ENCODE peak calls at places on chromosomes 12 and 14, in five cellular contexts. K is HepG2, L is choroid plexus epithelial cell, N is SHP77, I is LoVo. O is an unnamed sample.

GRCh38 chr14:76720382-76720813 is 40.9 kb upstream of the VASH1 start:
- DNase-seq in L (peak; percentile 70), K (peak; percentile 36), N (peak; percentile 71), I (no peak), O (peak; percentile 59)

GRCh38 chr14:101122114-101122854 is 218.8 kb upstream of the RTL1 start:
- DNase-seq in N (no peak), K (no peak), L (no peak), I (no peak), O (no peak)

GRCh38 chr14:90596733-90597132 is 199.9 kb downstream of the CALM1 start:
- DNase-seq in I (no peak), L (no peak), N (no peak), K (no peak), O (no peak)

GRCh38 chr14:54981698-54982097 is 45.2 kb downstream of the WDHD1 start:
- DNase-seq in I (no peak), N (no peak), K (no peak), L (peak; percentile 48), O (no peak)

GRCh38 chr12:31868980-31869379 is 90.2 kb upstream of the RESF1 start:
- DNase-seq in I (peak; percentile 35), K (no peak), N (peak; percentile 69), L (peak; percentile 69), O (peak; percentile 10)

GRCh38 chr14:78164226-78164853 is 5.8 kb upstream of the NRXN3 start:
- DNase-seq in N (peak; percentile 12), K (peak; percentile 15), I (no peak), L (peak; percentile 8), O (peak; percentile 13)

GRCh38 chr12:124588689-124589318 is 21.4 kb upstream of the NCOR2 start:
- DNase-seq in I (no peak), L (peak; percentile 73), K (no peak), N (no peak), O (no peak)

GRCh38 chr12:84079621-84080020 is 833.0 kb downstream of the SLC6A15 start:
- DNase-seq in L (peak; percentile 51), K (no peak), N (no peak), I (no peak), O (no peak)

GRCh38 chr12:86256169-86256568 is at the start of gene MGAT4C:
- DNase-seq in N (peak; percentile 95), L (no peak), K (no peak), I (no peak), O (no peak)

GRCh38 chr12:88325828-88326214 is 183.7 kb downstream of the TMTC3 start:
- DNase-seq in I (no peak), K (no peak), L (peak; percentile 63), N (no peak), O (no peak)

GRCh38 chr12:25996677-25997076 is 38.2 kb downstream of the RASSF8 start:
- DNase-seq in I (no peak), L (no peak), N (no peak), K (no peak), O (no peak)

GRCh38 chr12:49109631-49110172 is 945 bp downstream of the LMBR1L start:
- DNase-seq in L (no peak), I (no peak), K (no peak), N (no peak), O (no peak)

GRCh38 chr14:67285876-67286452 is 44.7 kb downstream of the PALS1 start:
- DNase-seq in I (peak; percentile 38), N (peak; percentile 38), L (peak; percentile 75), K (peak; percentile 25), O (peak; percentile 41)

GRCh38 chr14:89792489-89793366 is 161.8 kb downstream of the EFCAB11 start:
- DNase-seq in N (no peak), K (no peak), I (no peak), L (no peak), O (no peak)

GRCh38 chr12:42129595-42130204 is 15.0 kb downstream of the GXYLT1 start:
- DNase-seq in I (peak; percentile 57), L (peak; percentile 89), K (peak; percentile 63), N (peak; percentile 3), O (peak; percentile 24)

GRCh38 chr12:132163911-132164288 is 19.6 kb downstream of the NOC4L start:
- DNase-seq in I (no peak), L (no peak), N (no peak), K (no peak), O (no peak)

GRCh38 chr14:69039287-69039628 is 60.2 kb upstream of the ACTN1 start:
- DNase-seq in K (peak; percentile 71), N (no peak), I (peak; percentile 25), L (peak; percentile 64), O (no peak)

GRCh38 chr12:6722863-6723262 is 983 bp upstream of the COPS7A start:
- DNase-seq in N (no peak), L (no peak), I (no peak), K (no peak), O (no peak)

GRCh38 chr12:42484996-42485395 is 104.5 kb downstream of the PRICKLE1 start:
- DNase-seq in I (no peak), N (no peak), K (no peak), L (no peak), O (no peak)

GRCh38 chr14:105853089-105853906 is 326.9 kb downstream of the TMEM121 start:
- DNase-seq in I (no peak), K (no peak), N (no peak), L (no peak), O (peak; percentile 81)

GRCh38 chr14:68314642-68315041 is 478.2 kb downstream of the ZFP36L1 start:
- DNase-seq in L (no peak), N (no peak), I (no peak), K (no peak), O (no peak)

GRCh38 chr12:89756638-89757321 is 48.1 kb upstream of the ATP2B1 start:
- DNase-seq in L (peak; percentile 100), I (peak; percentile 93), K (peak; percentile 54), N (no peak), O (no peak)

GRCh38 chr12:46693034-46693433 is 132.8 kb downstream of the SLC38A4 start:
- DNase-seq in N (no peak), I (no peak), K (no peak), L (no peak), O (no peak)

GRCh38 chr12:103955811-103956514 is 9.7 kb upstream of the TDG start:
- DNase-seq in I (peak; percentile 30), N (no peak), L (peak; percentile 48), K (no peak), O (no peak)

GRCh38 chr14:51595831-51596472 is 55.8 kb upstream of the FRMD6 start:
- DNase-seq in L (peak; percentile 78), K (no peak), N (no peak), I (no peak), O (no peak)

GRCh38 chr12:43069768-43070221 is 480.2 kb upstream of the PRICKLE1 start:
- DNase-seq in L (peak; percentile 31), N (no peak), K (no peak), I (no peak), O (no peak)

GRCh38 chr14:92247937-92248336 is 75.0 kb upstream of the SLC24A4 start:
- DNase-seq in K (no peak), I (no peak), N (no peak), L (no peak), O (no peak)

GRCh38 chr12:69783365-69783764 is 41.7 kb upstream of the MYRFL start:
- DNase-seq in L (no peak), K (no peak), N (no peak), I (no peak), O (no peak)

GRCh38 chr12:113891737-113892520 is 74.2 kb downstream of the RBM19 start:
- DNase-seq in N (no peak), K (no peak), L (no peak), I (no peak), O (no peak)

GRCh38 chr12:76223869-76224268 is 124.3 kb downstream of the BBS10 start:
- DNase-seq in I (no peak), K (no peak), L (no peak), N (no peak), O (no peak)

GRCh38 chr12:11067514-11067913 is 5.4 kb upstream of the TAS2R46 start:
- DNase-seq in K (no peak), L (peak; percentile 47), N (no peak), I (no peak), O (no peak)

GRCh38 chr14:63394856-63395255 is 76.1 kb upstream of the GPHB5 start:
- DNase-seq in L (no peak), K (no peak), I (no peak), N (no peak), O (no peak)

GRCh38 chr12:4145990-4146859 is 127.3 kb upstream of the CCND2 start:
- DNase-seq in L (no peak), K (no peak), N (no peak), I (no peak), O (no peak)

GRCh38 chr12:129844662-129845061 is 59.2 kb downstream of the TMEM132D start:
- DNase-seq in K (no peak), I (no peak), N (no peak), L (peak; percentile 40), O (no peak)

GRCh38 chr14:65957631-65958205 is 528.5 kb upstream of the CCDC196 start:
- DNase-seq in I (no peak), N (no peak), K (no peak), L (no peak), O (no peak)

GRCh38 chr12:57243521-57244305 is 7.3 kb downstream of the STAC3 start:
- DNase-seq in N (peak; percentile 77), I (peak; percentile 84), K (peak; percentile 54), L (peak; percentile 73), O (no peak)